ENCODE peak calls at places on chromosomes 7 and 10, in four cellular contexts. A is A549, B is HL-60, R is GM23338. S is an unnamed sample.

GRCh38 chr10:19791032-19791431 is 25.2 kb upstream of the PLXDC2 start:
- DNase-seq in A (no peak), B (no peak), R (no peak), S (no peak)

GRCh38 chr7:116348356-116348755 is 138.0 kb downstream of the TES start:
- DNase-seq in A (no peak), B (no peak), R (no peak), S (no peak)

GRCh38 chr10:124313374-124313773 is 105.3 kb downstream of the OAT start:
- DNase-seq in A (no peak), B (no peak), R (no peak), S (no peak)

GRCh38 chr7:97043281-97043680 is 18.6 kb upstream of the DLX5 start:
- DNase-seq in A (no peak), B (no peak), R (no peak), S (no peak)

GRCh38 chr10:22351131-22351703 is 5.9 kb downstream of the SPAG6 start:
- DNase-seq in A (no peak), B (no peak), R (no peak), S (no peak)

GRCh38 chr10:71820966-71821365 is 30.1 kb downstream of the PSAP start:
- DNase-seq in A (no peak), B (no peak), R (no peak), S (no peak)

GRCh38 chr7:41834805-41835694 is 132.2 kb upstream of the INHBA start:
- DNase-seq in A (no peak), B (no peak), R (no peak), S (no peak)

GRCh38 chr7:66167773-66168367 is 37.3 kb upstream of the TPST1 start:
- DNase-seq in A (peak), B (no peak), R (no peak), S (peak)

GRCh38 chr7:132738254-132738653 is 162.0 kb upstream of the PLXNA4 start:
- DNase-seq in A (peak), B (no peak), R (no peak), S (peak)

GRCh38 chr7:155665957-155666287 is 21.5 kb downstream of the RBM33 start:
- DNase-seq in A (peak), B (no peak), R (no peak), S (peak)

GRCh38 chr10:126634915-126635314 is 35.6 kb downstream of the C10orf90 start:
- DNase-seq in A (no peak), B (no peak), R (no peak), S (no peak)

GRCh38 chr10:27330074-27330473 is 89.5 kb upstream of the ACBD5 start:
- DNase-seq in A (no peak), B (no peak), R (no peak), S (no peak)

GRCh38 chr7:46256870-46257528 is 335.9 kb upstream of the IGFBP3 start:
- DNase-seq in A (no peak), B (no peak), R (no peak), S (no peak)

GRCh38 chr7:1357601-1358271 is 101.5 kb downstream of the MICALL2 start:
- DNase-seq in A (no peak), B (no peak), R (no peak), S (no peak)

GRCh38 chr10:75611081-75611971 is 179.9 kb downstream of the LRMDA start:
- DNase-seq in A (no peak), B (peak), R (no peak), S (no peak)

GRCh38 chr7:149248777-149249176 is 9.3 kb downstream of the ZNF212 start:
- DNase-seq in A (no peak), B (no peak), R (no peak), S (no peak)

GRCh38 chr10:62352356-62352963 is 21.7 kb upstream of the ZNF365 start:
- DNase-seq in A (no peak), B (no peak), R (no peak), S (no peak)

GRCh38 chr7:38318241-38318640 is 44.8 kb upstream of the TARP start:
- DNase-seq in A (no peak), B (peak), R (no peak), S (no peak)

GRCh38 chr7:159084069-159084801 is 60.4 kb downstream of the VIPR2 start:
- DNase-seq in A (no peak), B (no peak), R (no peak), S (no peak)

GRCh38 chr10:71666607-71667373 is 52.8 kb downstream of the C10orf105 start:
- DNase-seq in A (no peak), B (peak), R (no peak), S (no peak)

GRCh38 chr10:9814285-9814866 is 1203.3 kb upstream of the CELF2 start:
- DNase-seq in A (no peak), B (no peak), R (no peak), S (no peak)

GRCh38 chr7:83820641-83821040 is 171.7 kb upstream of the SEMA3E start:
- DNase-seq in A (no peak), B (no peak), R (no peak), S (no peak)

GRCh38 chr7:15686209-15686956 is at the start of gene MEOX2:
- DNase-seq in A (peak), B (no peak), R (peak), S (no peak)
- TF ChIP-seq REST in A (no peak), B (no peak), R (no peak), S (no peak)

GRCh38 chr7:140654109-140654387 is 13.4 kb upstream of the DENND2A start:
- DNase-seq in A (no peak), B (no peak), R (no peak), S (no peak)

GRCh38 chr7:140654661-140655060 is 14.0 kb upstream of the DENND2A start:
- DNase-seq in A (no peak), B (no peak), R (no peak), S (no peak)

GRCh38 chr7:140650367-140650766 is 9.8 kb upstream of the DENND2A start:
- DNase-seq in A (no peak), B (no peak), R (no peak), S (no peak)

GRCh38 chr7:140655511-140656408 is 15.1 kb upstream of the DENND2A start:
- DNase-seq in A (no peak), B (no peak), R (no peak), S (no peak)

DNA sequence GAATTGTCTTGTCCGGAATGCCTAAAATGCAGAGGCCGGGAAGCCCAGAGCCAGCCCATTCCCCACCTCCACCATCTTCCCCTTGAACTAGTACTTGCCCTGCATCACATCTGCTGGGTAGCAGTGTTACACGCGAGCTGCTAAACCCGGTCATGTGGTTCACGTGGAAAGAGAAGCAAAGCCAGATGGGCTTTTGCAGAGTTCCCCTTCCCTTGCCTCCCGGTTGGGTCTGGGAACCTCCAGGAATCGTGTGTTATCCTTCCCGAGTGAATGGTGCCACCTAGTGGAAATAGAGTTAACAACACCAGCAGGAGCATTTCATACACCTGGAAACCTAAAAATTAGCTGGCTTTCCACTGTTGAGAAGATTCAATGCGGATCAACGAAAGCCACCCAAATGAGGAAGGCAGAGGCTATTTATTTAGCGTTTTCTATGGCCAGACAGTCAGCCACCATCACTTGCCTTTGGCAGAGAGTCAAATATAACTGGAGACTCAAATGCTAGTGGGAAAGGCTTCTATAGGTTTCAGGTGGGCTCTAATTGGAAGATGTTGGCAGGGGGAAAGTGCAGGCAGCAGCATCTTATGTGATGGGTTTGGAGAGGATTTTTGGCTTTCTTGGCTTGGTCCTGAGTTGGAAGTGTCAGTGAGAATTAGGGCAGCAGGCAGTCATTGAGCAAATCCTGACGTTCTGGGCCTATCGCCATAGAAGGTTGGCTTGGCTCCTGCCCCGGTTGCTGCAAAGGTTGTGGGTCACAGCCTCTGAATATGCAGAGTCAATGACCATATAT is 12.9 kb upstream of the DENND2A start:
- DNase-seq in A (peak), B (peak), R (peak), S (peak)
- H3K4me3 ChIP-seq in A (no peak), B (no peak), R (no peak), S (no peak)

DNA sequence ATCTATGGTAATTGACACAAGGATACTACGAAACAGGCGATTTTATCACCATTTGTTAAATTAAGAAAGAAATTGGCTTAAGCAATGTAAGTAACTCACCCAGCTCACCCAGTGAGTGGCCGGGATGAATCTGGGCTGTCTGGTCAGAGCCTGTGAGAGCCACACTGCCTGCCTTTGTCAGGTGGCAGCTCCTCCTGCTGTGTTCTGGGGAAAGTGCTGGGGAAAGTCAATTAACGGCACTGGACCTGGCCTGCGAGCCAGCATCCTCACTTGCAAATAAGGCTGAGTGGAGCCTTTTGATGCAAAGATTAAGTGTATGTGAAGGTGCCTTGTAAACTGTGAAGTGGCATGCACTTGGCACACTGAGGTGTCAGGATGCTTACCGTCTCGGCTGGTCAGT is 13.4 kb upstream of the CXCL12 start:
- DNase-seq in A (no peak), B (no peak), R (peak), S (no peak)
- TF ChIP-seq REST in A (no peak), B (no peak), R (no peak), S (no peak)

GRCh38 chr10:13865758-13866491 is 279.2 kb downstream of the PRPF18 start:
- DNase-seq in A (peak), B (no peak), R (peak), S (peak)
- H3K4me3 ChIP-seq in A (no peak), B (no peak), R (no peak), S (no peak)

DNA sequence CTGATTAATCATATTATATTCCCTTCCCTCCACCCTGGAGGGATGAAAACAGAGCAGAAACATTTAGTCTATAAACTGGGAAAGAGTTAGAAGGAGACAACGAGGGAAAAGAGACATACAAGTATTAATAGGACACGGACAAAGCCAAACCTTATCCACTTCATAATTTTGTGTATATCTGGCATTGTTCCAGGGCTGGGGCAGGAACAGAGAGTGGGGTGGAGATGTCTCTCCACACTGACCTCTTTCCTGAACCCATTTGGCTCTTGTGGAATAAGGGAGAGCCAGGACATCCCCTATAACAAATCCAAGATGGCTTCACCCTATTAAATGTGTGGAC is 43.7 kb upstream of the TSPAN33 start:
- DNase-seq in A (no peak), B (no peak), R (no peak), S (no peak)
- TF ChIP-seq REST in A (no peak), B (no peak), R (no peak), S (no peak)